ENCODE peak calls at places on chromosomes 4 and X, in five cellular contexts. One of them, this sample, is unnamed.

GRCh38 chr4:3255611-3256186 is 6.7 kb downstream of the MSANTD1 start:
- DNase-seq in chondrocyte: peak; percentile 76
- DNase-seq in uterus: peak; percentile 3
- DNase-seq in right lobe of liver: peak; percentile 14
- DNase-seq in nephron progenitor cell: no peak
- DNase-seq in this sample: peak; percentile 8

GRCh38 chr4:1793496-1793840 is 375 bp downstream of the FGFR3 start:
- DNase-seq in nephron progenitor cell: peak; percentile 68
- DNase-seq in right lobe of liver: peak; percentile 65
- DNase-seq in uterus: no peak
- DNase-seq in chondrocyte: no peak
- DNase-seq in this sample: peak; percentile 43

GRCh38 chr4:83662204-83662603 is 126.3 kb downstream of the GPAT3 start:
- DNase-seq in right lobe of liver: no peak
- DNase-seq in uterus: no peak
- DNase-seq in nephron progenitor cell: no peak
- DNase-seq in chondrocyte: no peak
- DNase-seq in this sample: no peak

GRCh38 chr4:128543726-128544125 is 256.1 kb upstream of the PGRMC2 start:
- DNase-seq in uterus: no peak
- DNase-seq in chondrocyte: no peak
- DNase-seq in nephron progenitor cell: no peak
- DNase-seq in right lobe of liver: no peak
- DNase-seq in this sample: no peak

GRCh38 chr4:75985116-75985515 is 5.6 kb downstream of the SDAD1 start:
- DNase-seq in chondrocyte: no peak
- DNase-seq in uterus: no peak
- DNase-seq in nephron progenitor cell: no peak
- DNase-seq in right lobe of liver: no peak
- DNase-seq in this sample: no peak

GRCh38 chrX:113906168-113906567 is 677.7 kb upstream of the HTR2C start:
- DNase-seq in nephron progenitor cell: no peak
- DNase-seq in uterus: no peak
- DNase-seq in chondrocyte: no peak
- DNase-seq in right lobe of liver: no peak
- DNase-seq in this sample: no peak

GRCh38 chr4:3489451-3489962 is 26.4 kb downstream of the DOK7 start:
- DNase-seq in chondrocyte: no peak
- DNase-seq in uterus: no peak
- DNase-seq in right lobe of liver: no peak
- DNase-seq in nephron progenitor cell: peak; percentile 39
- DNase-seq in this sample: no peak

GRCh38 chr4:3766791-3767561 is 791 bp downstream of the ADRA2C start:
- DNase-seq in uterus: peak; percentile 62
- DNase-seq in chondrocyte: no peak
- DNase-seq in nephron progenitor cell: peak; percentile 64
- DNase-seq in right lobe of liver: no peak
- DNase-seq in this sample: no peak

GRCh38 chr4:25535701-25536473 is 119.8 kb upstream of the SLC34A2 start:
- DNase-seq in right lobe of liver: no peak
- DNase-seq in nephron progenitor cell: no peak
- DNase-seq in uterus: no peak
- DNase-seq in chondrocyte: no peak
- DNase-seq in this sample: no peak

GRCh38 chr4:152044341-152044740 is 283.5 kb upstream of the GATB start:
- DNase-seq in nephron progenitor cell: no peak
- DNase-seq in uterus: no peak
- DNase-seq in right lobe of liver: no peak
- DNase-seq in chondrocyte: no peak
- DNase-seq in this sample: no peak

GRCh38 chrX:132257116-132257515 is 37.9 kb upstream of the RAP2C start:
- DNase-seq in chondrocyte: no peak
- DNase-seq in nephron progenitor cell: no peak
- DNase-seq in uterus: no peak
- DNase-seq in right lobe of liver: no peak
- DNase-seq in this sample: no peak

GRCh38 chrX:39875834-39876625 is 221.7 kb downstream of the BCOR start:
- DNase-seq in nephron progenitor cell: no peak
- DNase-seq in uterus: no peak
- DNase-seq in right lobe of liver: no peak
- DNase-seq in chondrocyte: no peak
- DNase-seq in this sample: no peak

GRCh38 chrX:155134255-155134654 is 62.9 kb downstream of the BRCC3 start:
- DNase-seq in uterus: no peak
- DNase-seq in right lobe of liver: no peak
- DNase-seq in chondrocyte: no peak
- DNase-seq in nephron progenitor cell: no peak
- DNase-seq in this sample: no peak

GRCh38 chr4:130747842-130748241 is 1651.9 kb downstream of the C4orf33 start:
- DNase-seq in chondrocyte: no peak
- DNase-seq in right lobe of liver: no peak
- DNase-seq in nephron progenitor cell: no peak
- DNase-seq in uterus: no peak
- DNase-seq in this sample: no peak
- TF ChIP-seq CTCF in chondrocyte: peak; percentile 80
- TF ChIP-seq CTCF in right lobe of liver: peak; percentile 7
- TF ChIP-seq CTCF in nephron progenitor cell: peak; percentile 17
- TF ChIP-seq CTCF in uterus: no peak
- TF ChIP-seq CTCF in this sample: no peak

GRCh38 chr4:141610365-141610764 is 26.0 kb upstream of the IL15 start:
- DNase-seq in right lobe of liver: no peak
- DNase-seq in nephron progenitor cell: no peak
- DNase-seq in uterus: no peak
- DNase-seq in chondrocyte: no peak
- DNase-seq in this sample: no peak
- TF ChIP-seq CTCF in right lobe of liver: no peak
- TF ChIP-seq CTCF in nephron progenitor cell: no peak
- TF ChIP-seq CTCF in uterus: no peak
- TF ChIP-seq CTCF in chondrocyte: no peak
- TF ChIP-seq CTCF in this sample: no peak

DNA sequence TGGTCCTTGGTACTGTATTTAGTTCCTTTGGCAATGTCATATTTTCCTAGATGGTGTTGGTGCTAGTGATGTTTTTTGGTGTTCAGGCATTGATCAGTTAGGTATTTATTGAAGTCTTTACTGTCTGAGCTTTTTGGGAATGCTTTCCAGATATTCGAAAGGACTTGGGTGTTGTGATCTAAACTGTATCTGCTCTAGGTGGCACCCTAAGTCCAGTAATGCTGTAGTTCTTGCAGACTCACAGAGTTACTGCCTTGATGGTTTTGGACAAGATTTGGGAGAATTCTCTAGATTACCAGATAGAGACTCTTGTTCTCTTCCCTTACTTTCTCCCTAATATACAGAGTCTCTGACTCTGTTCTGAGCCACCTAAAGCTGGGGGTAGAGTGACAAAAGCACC is 513.6 kb upstream of the PITX2 start:
- DNase-seq in uterus: no peak
- DNase-seq in chondrocyte: no peak
- DNase-seq in right lobe of liver: no peak
- DNase-seq in nephron progenitor cell: no peak
- DNase-seq in this sample: no peak
- TF ChIP-seq CTCF in uterus: no peak
- TF ChIP-seq CTCF in chondrocyte: peak; percentile 74
- TF ChIP-seq CTCF in right lobe of liver: no peak
- TF ChIP-seq CTCF in nephron progenitor cell: no peak
- TF ChIP-seq CTCF in this sample: no peak

GRCh38 chr4:57410331-57411052 is 300.3 kb upstream of the IGFBP7 start:
- DNase-seq in nephron progenitor cell: no peak
- DNase-seq in uterus: no peak
- DNase-seq in chondrocyte: no peak
- DNase-seq in right lobe of liver: no peak
- DNase-seq in this sample: no peak
- TF ChIP-seq CTCF in nephron progenitor cell: no peak
- TF ChIP-seq CTCF in uterus: no peak
- TF ChIP-seq CTCF in chondrocyte: no peak
- TF ChIP-seq CTCF in right lobe of liver: no peak
- TF ChIP-seq CTCF in this sample: no peak

DNA sequence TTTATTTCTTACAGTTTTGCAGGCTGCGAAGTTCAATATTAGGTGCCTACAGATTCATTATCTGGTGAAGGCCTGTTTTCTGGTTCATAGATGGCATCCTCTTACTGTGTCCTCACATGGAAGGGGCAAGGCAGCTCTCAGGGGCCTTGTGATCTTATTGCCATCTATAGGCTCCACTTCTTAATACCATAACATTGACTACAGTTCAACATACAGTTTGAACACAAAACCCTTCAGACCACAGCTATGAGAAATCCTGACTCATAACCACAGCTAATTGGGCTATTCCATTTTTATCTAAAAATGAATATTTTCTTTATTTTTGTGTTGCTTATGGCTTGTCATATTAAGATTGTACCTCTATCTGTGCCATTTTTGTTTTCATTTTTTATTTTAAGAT is 72.3 kb downstream of the STAG2 start:
- DNase-seq in right lobe of liver: no peak
- DNase-seq in uterus: no peak
- DNase-seq in nephron progenitor cell: no peak
- DNase-seq in chondrocyte: no peak
- DNase-seq in this sample: no peak
- TF ChIP-seq CTCF in right lobe of liver: no peak
- TF ChIP-seq CTCF in uterus: no peak
- TF ChIP-seq CTCF in nephron progenitor cell: no peak
- TF ChIP-seq CTCF in chondrocyte: no peak
- TF ChIP-seq CTCF in this sample: no peak

GRCh38 chr4:178063568-178063967 is 621.3 kb upstream of the AGA start:
- DNase-seq in chondrocyte: no peak
- DNase-seq in right lobe of liver: no peak
- DNase-seq in nephron progenitor cell: no peak
- DNase-seq in uterus: no peak
- DNase-seq in this sample: no peak
- TF ChIP-seq CTCF in chondrocyte: no peak
- TF ChIP-seq CTCF in right lobe of liver: no peak
- TF ChIP-seq CTCF in nephron progenitor cell: no peak
- TF ChIP-seq CTCF in uterus: no peak
- TF ChIP-seq CTCF in this sample: no peak

DNA sequence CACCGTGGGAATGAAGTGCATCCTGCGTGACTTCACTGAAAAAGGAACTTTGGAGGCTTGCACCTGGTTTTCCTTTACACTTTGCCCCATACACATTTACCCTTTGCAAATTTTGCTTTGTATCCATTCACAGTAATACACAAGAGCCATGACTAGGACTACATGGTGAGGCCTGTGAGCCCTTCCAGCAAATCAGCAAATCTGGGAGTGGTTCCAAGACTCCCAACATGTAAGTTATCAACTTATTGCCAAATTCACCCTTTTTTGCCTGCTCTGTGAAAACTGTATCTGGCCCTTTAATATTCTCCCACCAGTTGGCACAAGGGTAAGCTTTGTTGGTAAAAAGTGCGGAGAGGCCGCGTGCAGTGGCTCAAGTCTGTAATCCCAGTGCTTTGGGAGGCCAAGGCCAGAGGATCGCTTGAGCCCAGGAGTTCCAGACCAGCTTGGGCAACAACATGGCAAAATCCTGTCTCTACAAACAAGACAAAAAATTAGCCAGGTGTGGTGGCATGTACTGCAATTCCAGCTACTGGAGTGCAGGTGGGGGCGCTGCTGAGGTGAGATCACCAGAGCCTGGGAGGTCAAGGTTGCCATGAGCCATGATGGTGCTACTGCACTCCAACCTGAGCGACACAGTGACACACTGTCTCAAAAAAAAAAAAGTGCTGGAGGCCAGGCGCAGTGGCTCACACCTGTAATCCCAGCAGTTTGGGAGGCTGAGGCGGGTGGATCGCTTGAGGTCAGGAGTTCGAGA is 5.0 kb downstream of the PRMT9 start:
- DNase-seq in uterus: no peak
- DNase-seq in right lobe of liver: no peak
- DNase-seq in nephron progenitor cell: no peak
- DNase-seq in chondrocyte: no peak
- DNase-seq in this sample: no peak
- TF ChIP-seq CTCF in uterus: no peak
- TF ChIP-seq CTCF in right lobe of liver: no peak
- TF ChIP-seq CTCF in nephron progenitor cell: no peak
- TF ChIP-seq CTCF in chondrocyte: peak; percentile 16
- TF ChIP-seq CTCF in this sample: no peak

GRCh38 chr4:96035727-96036126 is 195.8 kb downstream of the PDHA2 start:
- DNase-seq in right lobe of liver: no peak
- DNase-seq in nephron progenitor cell: no peak
- DNase-seq in chondrocyte: no peak
- DNase-seq in uterus: no peak
- DNase-seq in this sample: no peak
- TF ChIP-seq CTCF in right lobe of liver: no peak
- TF ChIP-seq CTCF in nephron progenitor cell: peak; percentile 46
- TF ChIP-seq CTCF in chondrocyte: peak; percentile 70
- TF ChIP-seq CTCF in uterus: no peak
- TF ChIP-seq CTCF in this sample: no peak